ENCODE peak calls at places on chromosomes 12 and 14, in seven cellular contexts. D is pancreas, Y is neural crest cell, M is esophagus squamous epithelium, T is body of pancreas, V is BJ, N is A673. Q is an unnamed sample.

GRCh38 chr12:24854908-24855307 is 94.0 kb downstream of the BCAT1 start:
- DNase-seq in D (no peak), Y (no peak), M (no peak), T (no peak), V (no peak), N (peak; percentile 47), Q (no peak)

GRCh38 chr12:113207621-113208040 is 13.6 kb upstream of the TPCN1 start:
- DNase-seq in D (no peak), Y (no peak), M (no peak), T (no peak), V (no peak), N (no peak), Q (no peak)

GRCh38 chr12:59067068-59067467 is 146.8 kb upstream of the LRIG3 start:
- DNase-seq in D (no peak), Y (no peak), M (no peak), T (no peak), V (peak; percentile 35), N (no peak), Q (no peak)

GRCh38 chr14:92951912-92952471 is 29.0 kb downstream of the CHGA start:
- DNase-seq in D (peak; percentile 63), Y (peak; percentile 78), M (no peak), T (peak; percentile 78), V (no peak), N (peak; percentile 77), Q (peak; percentile 88)

GRCh38 chr14:76863724-76864407 is 37.7 kb downstream of the LRRC74A start:
- DNase-seq in D (no peak), Y (peak; percentile 37), M (no peak), T (peak; percentile 25), V (no peak), N (no peak), Q (peak; percentile 38)

GRCh38 chr14:51653855-51654548 is 2.3 kb downstream of the FRMD6 start:
- DNase-seq in D (no peak), Y (no peak), M (no peak), T (no peak), V (no peak), N (no peak), Q (no peak)

GRCh38 chr12:28237423-28237822 is 47.2 kb downstream of the CCDC91 start:
- DNase-seq in D (no peak), Y (no peak), M (no peak), T (no peak), V (no peak), N (peak; percentile 33), Q (no peak)

GRCh38 chr12:109433618-109434017 is 43.5 kb downstream of the KCTD10 start:
- DNase-seq in D (no peak), Y (no peak), M (no peak), T (no peak), V (no peak), N (no peak), Q (peak; percentile 50)

GRCh38 chr12:105598032-105598431 is 267.5 kb downstream of the C12orf75 start:
- DNase-seq in D (no peak), Y (no peak), M (no peak), T (no peak), V (no peak), N (no peak), Q (no peak)

GRCh38 chr14:52071675-52072074 is 2.8 kb upstream of the NID2 start:
- DNase-seq in D (no peak), Y (no peak), M (no peak), T (no peak), V (no peak), N (peak; percentile 74), Q (no peak)

GRCh38 chr12:19278407-19278806 is 148.9 kb downstream of the PLEKHA5 start:
- DNase-seq in D (no peak), Y (no peak), M (no peak), T (no peak), V (no peak), N (no peak), Q (no peak)

GRCh38 chr12:32502693-32503510 is 103.5 kb downstream of the FGD4 start:
- DNase-seq in D (peak; percentile 31), Y (no peak), M (no peak), T (peak; percentile 34), V (peak; percentile 57), N (peak; percentile 40), Q (no peak)

GRCh38 chr12:122981036-122981471 is 573 bp downstream of the ARL6IP4 start:
- DNase-seq in D (no peak), Y (no peak), M (no peak), T (no peak), V (no peak), N (no peak), Q (peak; percentile 32)

GRCh38 chr14:96501746-96502620 is at the start of gene PAPOLA:
- DNase-seq in D (peak; percentile 93), Y (peak; percentile 91), M (peak; percentile 58), T (peak; percentile 96), V (peak; percentile 80), N (peak; percentile 98), Q (peak; percentile 92)
- TF ChIP-seq CTCF in D (no peak), Y (peak; percentile 38), M (no peak), T (peak; percentile 39), V (peak; percentile 33), N (no peak), Q (no peak)

GRCh38 chr12:107992016-107992415 is 137.1 kb upstream of the WSCD2 start:
- DNase-seq in D (no peak), Y (no peak), M (no peak), T (no peak), V (no peak), N (no peak), Q (no peak)

GRCh38 chr12:107990325-107990724 is 138.8 kb upstream of the WSCD2 start:
- DNase-seq in D (peak; percentile 20), Y (peak; percentile 20), M (no peak), T (no peak), V (no peak), N (peak; percentile 15), Q (peak; percentile 66)

GRCh38 chr12:107998863-107999262 is 130.2 kb upstream of the WSCD2 start:
- DNase-seq in D (no peak), Y (no peak), M (no peak), T (no peak), V (no peak), N (no peak), Q (no peak)

GRCh38 chr12:107992870-107993451 is 136.1 kb upstream of the WSCD2 start:
- DNase-seq in D (no peak), Y (peak; percentile 36), M (no peak), T (peak; percentile 16), V (no peak), N (peak; percentile 62), Q (peak; percentile 49)
- TF ChIP-seq CTCF in D (peak; percentile 21), Y (peak; percentile 69), M (no peak), T (peak; percentile 42), V (peak; percentile 43), N (peak; percentile 51), Q (peak; percentile 65)

DNA sequence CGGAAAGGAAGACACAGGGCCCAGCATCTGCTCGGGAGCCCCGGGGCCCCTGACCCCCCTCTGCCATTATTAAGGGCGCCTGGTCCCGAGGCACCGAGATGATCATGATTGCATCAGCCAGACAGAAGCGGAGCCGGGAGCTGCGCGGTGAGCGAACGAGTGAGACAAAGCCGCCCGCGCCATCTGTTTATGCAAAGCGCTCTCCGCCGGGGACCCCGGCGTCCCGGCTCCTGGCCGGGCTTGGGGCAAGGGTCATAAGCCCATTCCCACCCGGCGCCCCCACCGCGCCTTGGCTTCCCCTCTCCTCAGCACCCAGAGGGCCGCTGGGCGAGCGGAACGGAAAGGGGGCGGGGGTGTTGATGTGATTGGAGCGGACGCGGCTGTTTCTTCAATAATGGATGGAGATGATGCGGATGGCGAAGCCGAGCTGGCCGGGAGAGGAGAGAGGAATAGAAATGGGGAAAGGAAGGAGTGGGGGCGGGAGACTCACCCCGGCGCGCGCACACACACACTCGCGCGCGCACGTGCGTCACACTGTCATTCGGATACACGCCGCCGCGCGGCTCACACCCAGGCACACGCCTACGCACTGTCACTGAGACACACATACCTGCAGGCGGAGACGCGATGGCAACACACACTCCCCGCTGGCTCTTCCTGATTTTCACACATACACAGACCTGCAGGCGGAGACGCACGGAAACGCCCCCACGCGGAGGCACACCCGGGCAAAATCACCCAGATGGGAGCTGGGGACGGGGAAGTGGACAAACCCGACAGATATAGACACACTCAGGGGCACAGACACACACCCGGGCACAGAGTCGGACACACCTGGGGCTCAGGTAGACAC is 10.7 kb downstream of the STAC3 start:
- DNase-seq in D (no peak), Y (no peak), M (no peak), T (peak; percentile 53), V (no peak), N (peak; percentile 84), Q (no peak)
- TF ChIP-seq CTCF in D (no peak), Y (peak; percentile 14), M (no peak), T (no peak), V (peak; percentile 22), N (no peak), Q (no peak)

GRCh38 chr12:92735131-92735721 is 32.4 kb downstream of the PLEKHG7 start:
- DNase-seq in D (no peak), Y (no peak), M (no peak), T (no peak), V (peak; percentile 87), N (peak; percentile 94), Q (no peak)
- TF ChIP-seq CTCF in D (no peak), Y (no peak), M (no peak), T (peak; percentile 13), V (peak; percentile 36), N (peak; percentile 35), Q (no peak)

GRCh38 chr12:3454780-3455179 is 36.2 kb upstream of the PRMT8 start:
- DNase-seq in D (no peak), Y (no peak), M (no peak), T (no peak), V (no peak), N (no peak), Q (no peak)

GRCh38 chr12:3458041-3458440 is 33.0 kb upstream of the PRMT8 start:
- DNase-seq in D (no peak), Y (no peak), M (no peak), T (no peak), V (no peak), N (no peak), Q (no peak)

GRCh38 chr12:3453947-3454675 is 36.9 kb upstream of the PRMT8 start:
- DNase-seq in D (no peak), Y (no peak), M (no peak), T (no peak), V (peak; percentile 33), N (no peak), Q (no peak)

GRCh38 chr12:3455312-3455711 is 35.7 kb upstream of the PRMT8 start:
- DNase-seq in D (no peak), Y (no peak), M (no peak), T (no peak), V (no peak), N (no peak), Q (no peak)

GRCh38 chr12:3456809-3457208 is 34.2 kb upstream of the PRMT8 start:
- DNase-seq in D (no peak), Y (peak; percentile 25), M (no peak), T (no peak), V (no peak), N (no peak), Q (peak; percentile 47)
- TF ChIP-seq CTCF in D (no peak), Y (peak; percentile 35), M (no peak), T (peak; percentile 60), V (no peak), N (peak; percentile 25), Q (no peak)

DNA sequence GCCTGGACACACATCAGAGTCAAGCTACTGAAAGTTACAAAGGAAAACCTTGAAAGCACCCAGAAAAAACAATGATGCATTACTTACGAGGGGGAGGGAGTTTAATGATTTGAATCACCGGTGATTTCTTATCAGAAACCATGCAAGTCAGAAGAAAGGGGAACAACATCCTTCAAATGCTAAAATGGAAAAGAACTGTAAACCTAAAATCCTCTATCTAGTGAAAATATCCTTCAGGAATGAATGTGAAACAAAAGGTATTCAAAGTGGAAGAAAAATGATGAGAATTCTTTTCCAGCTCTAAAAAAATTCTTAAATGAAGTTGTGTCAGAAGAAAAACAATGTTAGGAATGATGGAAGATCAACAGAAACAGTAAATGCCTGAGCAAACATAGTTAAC is 16.8 kb downstream of the SCAF11 start:
- DNase-seq in D (no peak), Y (no peak), M (no peak), T (no peak), V (no peak), N (no peak), Q (no peak)
- TF ChIP-seq CTCF in D (no peak), Y (no peak), M (no peak), T (no peak), V (no peak), N (no peak), Q (no peak)

Q was measured in endothelial cell.